ENCODE peak calls at places on chromosomes 5 and 9, in six cellular contexts. K is endothelial cell of umbilical vein, R is HCT116, Z is transverse colon, G is uterus, F is adrenal gland. H is an unnamed sample.

GRCh38 chr9:99565203-99565602 is 256.5 kb upstream of the NR4A3 start:
- DNase-seq in K (no peak), R (no peak), Z (no peak), G (no peak), F (no peak), H (no peak)

GRCh38 chr9:1098551-1098950 is 48.4 kb downstream of the DMRT2 start:
- DNase-seq in K (no peak), R (no peak), Z (no peak), G (no peak), F (no peak), H (no peak)

GRCh38 chr9:138053321-138053868 is 175.8 kb downstream of the CACNA1B start:
- DNase-seq in K (no peak), R (peak), Z (no peak), G (no peak), F (no peak), H (no peak)

GRCh38 chr5:9149988-9150387 is 395.9 kb downstream of the SEMA5A start:
- DNase-seq in K (no peak), R (no peak), Z (no peak), G (no peak), F (no peak), H (peak)

GRCh38 chr5:110851357-110851756 is 112.5 kb downstream of the SLC25A46 start:
- DNase-seq in K (no peak), R (no peak), Z (no peak), G (no peak), F (no peak), H (no peak)

GRCh38 chr9:124008307-124008854 is 3.2 kb upstream of the LHX2 start:
- DNase-seq in K (no peak), R (peak), Z (no peak), G (no peak), F (no peak), H (no peak)

GRCh38 chr9:124309665-124310064 is 51.9 kb downstream of the NEK6 start:
- DNase-seq in K (peak), R (peak), Z (no peak), G (peak), F (peak), H (peak)

GRCh38 chr9:129637673-129638439 is 4.1 kb downstream of the ASB6 start:
- DNase-seq in K (no peak), R (no peak), Z (no peak), G (no peak), F (peak), H (no peak)

GRCh38 chr5:113002423-113002822 is 25.8 kb downstream of the DCP2 start:
- DNase-seq in K (no peak), R (no peak), Z (no peak), G (no peak), F (peak), H (no peak)

GRCh38 chr5:149028161-149028560 is 34.7 kb downstream of the SH3TC2 start:
- DNase-seq in K (no peak), R (no peak), Z (no peak), G (no peak), F (no peak), H (no peak)

GRCh38 chr9:36744678-36745077 is 172.0 kb downstream of the MELK start:
- DNase-seq in K (no peak), R (no peak), Z (no peak), G (no peak), F (no peak), H (peak)

GRCh38 chr9:88660611-88661010 is 125.6 kb downstream of the NXNL2 start:
- DNase-seq in K (peak), R (peak), Z (no peak), G (no peak), F (peak), H (peak)

GRCh38 chr5:149128023-149128875 is 13.0 kb upstream of the ABLIM3 start:
- DNase-seq in K (peak), R (no peak), Z (peak), G (no peak), F (peak), H (peak)

GRCh38 chr5:163437309-163438182 is at the start of gene CCNG1:
- DNase-seq in K (peak), R (peak), Z (peak), G (peak), F (peak), H (peak)
- TF ChIP-seq POLR2A in K (peak), R (no peak), Z (peak), G (peak), F (peak), H (peak)

DNA sequence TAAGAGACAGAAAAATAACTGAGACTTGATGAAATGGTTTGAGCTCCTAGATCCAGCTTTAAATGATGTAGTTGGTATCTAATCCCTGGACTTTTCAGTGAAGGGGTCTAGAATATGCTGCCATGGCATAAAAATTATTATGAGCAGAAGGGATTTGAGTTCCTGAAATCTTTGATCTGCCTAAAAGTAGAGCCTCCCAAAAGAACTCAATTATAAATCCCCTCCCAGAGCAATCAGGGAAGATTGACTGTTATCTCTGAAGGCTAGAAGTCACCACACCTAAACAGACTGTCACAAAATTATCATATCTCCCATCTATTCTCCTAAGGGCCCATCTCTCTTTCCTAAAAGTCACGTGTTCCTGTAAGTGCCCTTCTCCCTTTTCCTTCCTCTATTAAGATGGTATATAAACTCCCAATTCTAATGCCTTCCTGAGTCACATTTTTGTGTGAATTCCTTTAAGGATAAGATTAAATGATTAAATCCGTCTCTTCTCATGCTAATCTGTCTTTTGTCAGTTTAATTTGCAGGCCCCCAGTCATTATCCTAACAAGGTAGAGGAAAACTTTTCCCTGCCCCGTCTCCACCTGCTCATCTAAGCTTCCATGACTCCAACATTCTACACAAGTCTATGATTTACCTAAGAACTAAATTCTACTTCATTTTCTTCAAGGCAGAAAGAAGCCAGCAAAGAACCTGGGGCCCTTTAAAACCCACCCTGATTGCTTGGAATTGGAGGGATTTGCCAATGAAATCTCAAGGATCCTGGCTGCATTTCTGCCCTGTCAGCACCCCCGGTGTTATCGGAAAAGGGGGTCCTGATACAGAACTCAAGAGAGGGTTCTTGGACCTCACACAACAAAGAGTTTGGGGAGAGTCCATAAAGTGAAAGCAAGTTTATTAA is 47.1 kb upstream of the PWWP2A start:
- DNase-seq in K (no peak), R (no peak), Z (no peak), G (no peak), F (no peak), H (no peak)
- TF ChIP-seq POLR2A in K (peak), R (no peak), Z (no peak), G (no peak), F (no peak), H (no peak)

GRCh38 chr5:61328791-61329617 is 3.1 kb upstream of the ZSWIM6 start:
- DNase-seq in K (peak), R (no peak), Z (no peak), G (no peak), F (no peak), H (no peak)

GRCh38 chr5:61329729-61330128 is 2.3 kb upstream of the ZSWIM6 start:
- DNase-seq in K (peak), R (no peak), Z (no peak), G (no peak), F (no peak), H (no peak)

GRCh38 chr5:61330879-61331406 is 1.1 kb upstream of the ZSWIM6 start:
- DNase-seq in K (peak), R (no peak), Z (peak), G (peak), F (peak), H (peak)

GRCh38 chr5:61331407-61332368 is at the start of gene ZSWIM6:
- DNase-seq in K (peak), R (peak), Z (peak), G (peak), F (peak), H (peak)

GRCh38 chr5:61330341-61330878 is 1.6 kb upstream of the ZSWIM6 start:
- DNase-seq in K (peak), R (no peak), Z (peak), G (peak), F (peak), H (peak)
- TF ChIP-seq POLR2A in K (no peak), R (no peak), Z (no peak), G (no peak), F (no peak), H (peak)

DNA sequence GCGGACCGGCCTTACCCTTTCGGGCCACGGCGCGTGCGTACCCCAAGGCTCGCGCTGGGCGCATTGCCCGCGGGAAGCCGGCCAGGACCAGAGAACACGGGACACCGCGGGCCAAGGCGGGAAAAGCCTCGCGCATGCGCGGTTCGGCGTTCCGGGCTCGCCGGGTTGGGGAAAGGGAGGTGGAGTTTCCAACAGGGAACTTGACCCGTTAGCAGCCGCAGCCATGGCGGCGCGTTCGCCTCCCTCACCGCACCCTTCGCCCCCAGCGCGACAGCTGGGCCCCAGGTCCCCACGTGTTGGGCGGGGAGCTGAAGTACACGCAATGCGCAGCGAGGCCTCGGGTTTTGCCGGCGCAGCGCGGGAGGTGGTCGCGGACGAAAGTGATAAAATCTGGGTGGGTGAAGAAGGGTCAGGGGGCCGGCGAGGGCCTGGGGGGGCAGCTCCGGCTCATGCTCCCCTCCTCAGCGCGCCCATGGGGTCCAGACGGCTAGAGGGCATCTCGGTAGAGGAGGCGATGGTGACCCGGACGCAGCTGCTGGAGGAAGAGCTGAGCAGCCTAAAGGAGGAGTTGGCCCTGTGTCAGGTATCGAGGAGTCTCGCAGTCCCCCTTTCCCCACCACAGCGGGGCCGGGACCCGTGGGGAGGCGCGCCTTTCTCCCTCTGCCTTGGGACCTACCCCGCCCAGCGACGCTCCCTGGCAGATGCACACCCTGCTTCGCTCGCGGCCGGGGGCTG is at the start of gene CNTLN:
- DNase-seq in K (peak), R (peak), Z (peak), G (peak), F (peak), H (peak)
- TF ChIP-seq POLR2A in K (peak), R (peak), Z (peak), G (peak), F (peak), H (peak)

GRCh38 chr5:96662725-96663513 is 743 bp downstream of the CAST start:
- DNase-seq in K (peak), R (peak), Z (peak), G (peak), F (peak), H (peak)
- TF ChIP-seq POLR2A in K (peak), R (no peak), Z (peak), G (peak), F (peak), H (peak)

DNA sequence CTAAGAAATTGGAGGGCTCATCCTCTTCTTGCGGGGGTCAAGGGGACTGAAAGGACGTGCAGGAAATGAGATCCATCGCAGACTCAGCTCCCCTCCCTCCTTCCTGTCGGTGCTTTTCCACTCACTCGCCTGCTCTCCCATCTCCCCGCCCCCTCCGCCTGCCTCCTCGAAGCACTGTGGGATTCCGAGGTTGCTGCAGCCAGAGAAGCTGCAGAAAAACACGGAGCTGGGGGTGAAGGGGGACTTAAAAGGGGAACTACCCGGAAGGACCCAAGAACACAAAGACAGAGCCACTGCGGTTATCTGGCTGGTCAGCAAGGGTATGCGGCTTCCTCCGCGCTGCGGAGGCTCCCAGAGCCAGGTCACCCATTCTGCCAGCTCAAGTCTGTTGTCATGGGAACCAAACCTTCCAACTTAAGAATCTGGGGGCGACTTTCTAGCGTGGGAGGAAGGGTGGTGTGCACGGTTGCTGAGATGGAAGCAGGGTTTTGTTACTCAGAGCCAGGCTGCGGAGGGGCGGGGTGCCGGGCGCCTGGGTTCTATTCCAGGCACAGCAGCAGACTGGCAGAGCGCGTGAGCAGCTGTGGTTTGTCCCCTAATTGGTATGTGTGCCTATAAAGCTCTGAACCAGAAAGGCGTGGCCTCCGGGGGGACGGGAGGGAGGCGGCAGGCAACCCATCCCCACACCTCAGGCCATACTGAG is 24.9 kb downstream of the PCDHGC5 start:
- DNase-seq in K (peak), R (no peak), Z (peak), G (peak), F (peak), H (peak)
- TF ChIP-seq POLR2A in K (peak), R (no peak), Z (no peak), G (peak), F (peak), H (peak)

GRCh38 chr5:78968781-78969180 is 16.3 kb downstream of the ARSB start:
- DNase-seq in K (no peak), R (no peak), Z (peak), G (no peak), F (no peak), H (no peak)

GRCh38 chr5:78961743-78962142 is 23.4 kb downstream of the ARSB start:
- DNase-seq in K (no peak), R (no peak), Z (no peak), G (no peak), F (no peak), H (no peak)

GRCh38 chr5:78959767-78960166 is 25.3 kb downstream of the ARSB start:
- DNase-seq in K (no peak), R (no peak), Z (no peak), G (no peak), F (no peak), H (no peak)

GRCh38 chr5:78964889-78965288 is 20.2 kb downstream of the ARSB start:
- DNase-seq in K (peak), R (peak), Z (no peak), G (no peak), F (peak), H (peak)
- TF ChIP-seq POLR2A in K (no peak), R (no peak), Z (no peak), G (no peak), F (no peak), H (no peak)